ENCODE peak calls at places on chromosomes 2 and 18, in six cellular contexts. V is stimulated activated CD4-positive, alpha-beta T cell treated with anti-CD3 and anti-CD28 coated beads, Interleukin-1b, Interleukin-23, amount 100 ng/mL, for 24 hours; X is glutamatergic neuron; D is NCI-H748 treated with DMSO at 0.1 percent for 48 hours; B is Kasumi-1; F is activated T-helper 1 cell treated with Interleukin-2 at 50 U/mL for 16 hours. L is an unnamed sample.

GRCh38 chr2:49262815-49263560 is 108.7 kb upstream of the FSHR start:
- DNase-seq in B (no peak), F (no peak), D (peak), X (no peak), V (no peak), L (no peak)

GRCh38 chr2:176321916-176322315 is 52.7 kb downstream of the MTX2 start:
- DNase-seq in F (no peak), V (no peak), X (no peak), B (no peak), D (no peak), L (no peak)

GRCh38 chr2:145569108-145569507 is 1049.2 kb upstream of the ZEB2 start:
- DNase-seq in X (no peak), D (no peak), V (no peak), F (no peak), B (no peak), L (no peak)

GRCh38 chr2:17672583-17673317 is 80.9 kb downstream of the SMC6 start:
- DNase-seq in B (peak), F (no peak), X (no peak), V (no peak), D (no peak), L (no peak)

GRCh38 chr18:33277431-33277830 is 163.1 kb downstream of the CCDC178 start:
- DNase-seq in V (no peak), D (no peak), F (no peak), X (no peak), B (no peak), L (no peak)

GRCh38 chr2:129191530-129191929 is 787.9 kb upstream of the RAB6C start:
- DNase-seq in X (no peak), F (no peak), D (no peak), V (no peak), B (no peak), L (no peak)

GRCh38 chr2:231765496-231765929 is 15.6 kb downstream of the PDE6D start:
- DNase-seq in D (no peak), X (no peak), F (no peak), B (peak), V (no peak), L (no peak)

GRCh38 chr2:207473203-207473865 is 56.4 kb upstream of the CREB1 start:
- DNase-seq in B (peak), X (peak), V (no peak), F (no peak), D (peak), L (no peak)

GRCh38 chr2:102780467-102780866 is 18.6 kb downstream of the TMEM182 start:
- DNase-seq in F (no peak), D (no peak), B (no peak), X (no peak), V (no peak), L (no peak)